ENCODE peak calls at places on chromosomes 1 and 21, in five cellular contexts. One of them, this sample, is unnamed.

GRCh38 chr1:226690460-226690982 is 48.6 kb downstream of the ITPKB start:
- DNase-seq in lower lobe of right lung: no peak
- DNase-seq in ovary: no peak
- DNase-seq in PC-3: no peak
- DNase-seq in body of pancreas: no peak
- DNase-seq in this sample: peak; percentile 33

GRCh38 chr1:9228589-9228988 is 6.0 kb upstream of the H6PD start:
- DNase-seq in ovary: no peak
- DNase-seq in body of pancreas: no peak
- DNase-seq in lower lobe of right lung: no peak
- DNase-seq in PC-3: peak; percentile 31
- DNase-seq in this sample: no peak

GRCh38 chr1:3012511-3013291 is 8.6 kb upstream of the ACTRT2 start:
- DNase-seq in ovary: peak; percentile 31
- DNase-seq in lower lobe of right lung: peak; percentile 68
- DNase-seq in PC-3: peak; percentile 55
- DNase-seq in body of pancreas: peak; percentile 76
- DNase-seq in this sample: no peak

GRCh38 chr1:198153103-198153502 is 3.7 kb upstream of the NEK7 start:
- DNase-seq in body of pancreas: no peak
- DNase-seq in ovary: no peak
- DNase-seq in lower lobe of right lung: no peak
- DNase-seq in PC-3: peak; percentile 47
- DNase-seq in this sample: no peak

GRCh38 chr1:201649776-201650607 is 111.1 kb downstream of the NAV1 start:
- DNase-seq in ovary: peak; percentile 63
- DNase-seq in PC-3: peak; percentile 22
- DNase-seq in lower lobe of right lung: peak; percentile 83
- DNase-seq in body of pancreas: peak; percentile 60
- DNase-seq in this sample: no peak

GRCh38 chr1:169115891-169116585 is 9.5 kb downstream of the ATP1B1 start:
- DNase-seq in PC-3: no peak
- DNase-seq in lower lobe of right lung: peak; percentile 76
- DNase-seq in ovary: no peak
- DNase-seq in body of pancreas: peak; percentile 72
- DNase-seq in this sample: no peak

GRCh38 chr1:39048745-39049370 is 22.7 kb downstream of the NDUFS5 start:
- DNase-seq in ovary: no peak
- DNase-seq in lower lobe of right lung: no peak
- DNase-seq in PC-3: no peak
- DNase-seq in body of pancreas: no peak
- DNase-seq in this sample: no peak

GRCh38 chr1:203278087-203278884 is 27.0 kb upstream of the BTG2 start:
- DNase-seq in ovary: peak; percentile 98
- DNase-seq in lower lobe of right lung: peak; percentile 73
- DNase-seq in body of pancreas: peak; percentile 73
- DNase-seq in PC-3: no peak
- DNase-seq in this sample: no peak

GRCh38 chr21:39805983-39806382 is 61.0 kb downstream of the IGSF5 start:
- DNase-seq in PC-3: peak; percentile 35
- DNase-seq in body of pancreas: no peak
- DNase-seq in lower lobe of right lung: no peak
- DNase-seq in ovary: no peak
- DNase-seq in this sample: peak; percentile 59

GRCh38 chr1:18951818-18952391 is 4.6 kb downstream of the IFFO2 start:
- DNase-seq in body of pancreas: no peak
- DNase-seq in PC-3: no peak
- DNase-seq in ovary: no peak
- DNase-seq in lower lobe of right lung: no peak
- DNase-seq in this sample: no peak

GRCh38 chr1:228037401-228038386 is 30.9 kb downstream of the WNT3A start:
- DNase-seq in body of pancreas: peak; percentile 24
- DNase-seq in lower lobe of right lung: no peak
- DNase-seq in ovary: no peak
- DNase-seq in PC-3: no peak
- DNase-seq in this sample: no peak

GRCh38 chr1:26787381-26787705 is 407 bp upstream of the PIGV start:
- DNase-seq in PC-3: no peak
- DNase-seq in lower lobe of right lung: no peak
- DNase-seq in ovary: no peak
- DNase-seq in body of pancreas: no peak
- DNase-seq in this sample: no peak

GRCh38 chr1:208500379-208500778 is 256.2 kb upstream of the PLXNA2 start:
- DNase-seq in ovary: no peak
- DNase-seq in PC-3: no peak
- DNase-seq in body of pancreas: no peak
- DNase-seq in lower lobe of right lung: no peak
- DNase-seq in this sample: no peak

GRCh38 chr21:33403128-33403785 is at the start of gene IFNGR2:
- DNase-seq in PC-3: peak; percentile 27
- DNase-seq in lower lobe of right lung: peak; percentile 68
- DNase-seq in ovary: peak; percentile 44
- DNase-seq in body of pancreas: peak; percentile 32
- DNase-seq in this sample: no peak

GRCh38 chr1:32361674-32362473 is 411 bp downstream of the FAM229A start:
- DNase-seq in PC-3: no peak
- DNase-seq in ovary: peak; percentile 81
- DNase-seq in body of pancreas: peak; percentile 56
- DNase-seq in lower lobe of right lung: peak; percentile 57
- DNase-seq in this sample: no peak

GRCh38 chr1:216700779-216701178 is 22.4 kb downstream of the ESRRG start:
- DNase-seq in lower lobe of right lung: no peak
- DNase-seq in body of pancreas: no peak
- DNase-seq in ovary: no peak
- DNase-seq in PC-3: peak; percentile 33
- DNase-seq in this sample: no peak

GRCh38 chr1:27099904-27100796 is 54.8 kb downstream of the SLC9A1 start:
- DNase-seq in lower lobe of right lung: no peak
- DNase-seq in ovary: peak; percentile 81
- DNase-seq in PC-3: no peak
- DNase-seq in body of pancreas: no peak
- DNase-seq in this sample: no peak

GRCh38 chr1:40313329-40313957 is 3.6 kb downstream of the COL9A2 start:
- DNase-seq in body of pancreas: no peak
- DNase-seq in lower lobe of right lung: no peak
- DNase-seq in PC-3: no peak
- DNase-seq in ovary: no peak
- DNase-seq in this sample: no peak

GRCh38 chr1:72230746-72231145 is 51.6 kb downstream of the NEGR1 start:
- DNase-seq in body of pancreas: no peak
- DNase-seq in PC-3: peak; percentile 96
- DNase-seq in lower lobe of right lung: no peak
- DNase-seq in ovary: no peak
- DNase-seq in this sample: no peak

GRCh38 chr1:65256860-65257719 is 52.3 kb upstream of the DNAJC6 start:
- DNase-seq in PC-3: no peak
- DNase-seq in lower lobe of right lung: no peak
- DNase-seq in ovary: no peak
- DNase-seq in body of pancreas: no peak
- DNase-seq in this sample: no peak

GRCh38 chr1:72357411-72357810 is 75.1 kb upstream of the NEGR1 start:
- DNase-seq in body of pancreas: no peak
- DNase-seq in ovary: no peak
- DNase-seq in lower lobe of right lung: no peak
- DNase-seq in PC-3: peak; percentile 41
- DNase-seq in this sample: no peak

GRCh38 chr1:229786974-229787610 is 161.0 kb downstream of the URB2 start:
- DNase-seq in ovary: no peak
- DNase-seq in body of pancreas: no peak
- DNase-seq in lower lobe of right lung: no peak
- DNase-seq in PC-3: no peak
- DNase-seq in this sample: no peak

GRCh38 chr1:225767591-225768540 is 9.8 kb upstream of the SRP9 start:
- DNase-seq in body of pancreas: peak; percentile 69
- DNase-seq in PC-3: peak; percentile 39
- DNase-seq in ovary: peak; percentile 98
- DNase-seq in lower lobe of right lung: peak; percentile 68
- DNase-seq in this sample: no peak

GRCh38 chr1:33055210-33055991 is 18.7 kb upstream of the AK2 start:
- DNase-seq in PC-3: peak; percentile 87
- DNase-seq in body of pancreas: peak; percentile 62
- DNase-seq in lower lobe of right lung: peak; percentile 80
- DNase-seq in ovary: peak; percentile 53
- DNase-seq in this sample: peak; percentile 94

GRCh38 chr1:51234721-51235425 is 1.2 kb upstream of the RNF11 start:
- DNase-seq in PC-3: peak; percentile 89
- DNase-seq in ovary: peak; percentile 63
- DNase-seq in lower lobe of right lung: peak; percentile 70
- DNase-seq in body of pancreas: peak; percentile 58
- DNase-seq in this sample: peak; percentile 59

GRCh38 chr1:201272838-201273237 is 10.5 kb upstream of the PKP1 start:
- DNase-seq in body of pancreas: no peak
- DNase-seq in PC-3: no peak
- DNase-seq in lower lobe of right lung: no peak
- DNase-seq in ovary: no peak
- DNase-seq in this sample: no peak

GRCh38 chr1:199297901-199298300 is 659.1 kb downstream of the PTPRC start:
- DNase-seq in ovary: no peak
- DNase-seq in lower lobe of right lung: no peak
- DNase-seq in PC-3: no peak
- DNase-seq in body of pancreas: no peak
- DNase-seq in this sample: no peak

GRCh38 chr1:86887479-86888162 is 26.3 kb downstream of the SELENOF start:
- DNase-seq in body of pancreas: no peak
- DNase-seq in PC-3: no peak
- DNase-seq in lower lobe of right lung: no peak
- DNase-seq in ovary: no peak
- DNase-seq in this sample: no peak

GRCh38 chr1:151626740-151627139 is 14.9 kb downstream of the SNX27 start:
- DNase-seq in PC-3: no peak
- DNase-seq in lower lobe of right lung: no peak
- DNase-seq in ovary: no peak
- DNase-seq in body of pancreas: no peak
- DNase-seq in this sample: no peak

GRCh38 chr1:172674831-172675613 is 16.1 kb downstream of the FASLG start:
- DNase-seq in PC-3: no peak
- DNase-seq in lower lobe of right lung: no peak
- DNase-seq in body of pancreas: no peak
- DNase-seq in ovary: no peak
- DNase-seq in this sample: no peak

GRCh38 chr1:66446261-66447001 is 87.5 kb upstream of the SGIP1 start:
- DNase-seq in body of pancreas: no peak
- DNase-seq in ovary: no peak
- DNase-seq in PC-3: peak; percentile 86
- DNase-seq in lower lobe of right lung: no peak
- DNase-seq in this sample: peak; percentile 36

GRCh38 chr1:27672750-27673112 is 739 bp upstream of the IFI6 start:
- DNase-seq in lower lobe of right lung: no peak
- DNase-seq in ovary: no peak
- DNase-seq in body of pancreas: no peak
- DNase-seq in PC-3: peak; percentile 14
- DNase-seq in this sample: no peak

GRCh38 chr1:103341377-103341880 is 184.1 kb upstream of the RNPC3 start:
- DNase-seq in lower lobe of right lung: no peak
- DNase-seq in PC-3: no peak
- DNase-seq in ovary: no peak
- DNase-seq in body of pancreas: no peak
- DNase-seq in this sample: no peak

GRCh38 chr1:60970081-60970509 is 112.3 kb upstream of the NFIA start:
- DNase-seq in ovary: no peak
- DNase-seq in PC-3: peak; percentile 48
- DNase-seq in body of pancreas: no peak
- DNase-seq in lower lobe of right lung: no peak
- DNase-seq in this sample: no peak

GRCh38 chr1:45945426-45945825 is 142.0 kb downstream of the MAST2 start:
- DNase-seq in body of pancreas: peak; percentile 25
- DNase-seq in ovary: no peak
- DNase-seq in PC-3: peak; percentile 68
- DNase-seq in lower lobe of right lung: no peak
- DNase-seq in this sample: no peak

GRCh38 chr1:228163776-228164534 is 1.6 kb upstream of the IBA57 start:
- DNase-seq in lower lobe of right lung: peak; percentile 43
- DNase-seq in PC-3: no peak
- DNase-seq in ovary: no peak
- DNase-seq in body of pancreas: no peak
- DNase-seq in this sample: no peak

GRCh38 chr1:153352523-153352922 is 3.9 kb upstream of the PGLYRP4 start:
- DNase-seq in PC-3: peak; percentile 89
- DNase-seq in body of pancreas: peak; percentile 67
- DNase-seq in lower lobe of right lung: peak; percentile 79
- DNase-seq in ovary: peak; percentile 61
- DNase-seq in this sample: peak; percentile 22
- H3K4me3 ChIP-seq in PC-3: no peak overlapping the region
- H3K4me3 ChIP-seq in body of pancreas: no peak overlapping the region
- H3K4me3 ChIP-seq in lower lobe of right lung: no peak overlapping the region
- H3K4me3 ChIP-seq in ovary: no peak overlapping the region
- H3K4me3 ChIP-seq in this sample: no peak overlapping the region

GRCh38 chr1:15603050-15603965 is 13.9 kb upstream of the DDI2 start:
- DNase-seq in PC-3: peak; percentile 96
- DNase-seq in lower lobe of right lung: peak; percentile 99
- DNase-seq in body of pancreas: peak; percentile 98
- DNase-seq in ovary: peak; percentile 96
- DNase-seq in this sample: no peak
- H3K4me3 ChIP-seq in PC-3: peak overlapping the region; percentile 90
- H3K4me3 ChIP-seq in lower lobe of right lung: peak overlapping the region; percentile 81
- H3K4me3 ChIP-seq in body of pancreas: peak overlapping the region; percentile 54
- H3K4me3 ChIP-seq in ovary: peak overlapping the region; percentile 57
- H3K4me3 ChIP-seq in this sample: no peak overlapping the region

GRCh38 chr1:110336300-110337039 is 2.7 kb upstream of the RBM15 start:
- DNase-seq in ovary: no peak
- DNase-seq in body of pancreas: no peak
- DNase-seq in lower lobe of right lung: no peak
- DNase-seq in PC-3: peak; percentile 27
- DNase-seq in this sample: peak; percentile 32
- H3K4me3 ChIP-seq in ovary: no peak overlapping the region
- H3K4me3 ChIP-seq in body of pancreas: no peak overlapping the region
- H3K4me3 ChIP-seq in lower lobe of right lung: no peak overlapping the region
- H3K4me3 ChIP-seq in PC-3: no peak overlapping the region
- H3K4me3 ChIP-seq in this sample: peak overlapping the region; percentile 87

DNA sequence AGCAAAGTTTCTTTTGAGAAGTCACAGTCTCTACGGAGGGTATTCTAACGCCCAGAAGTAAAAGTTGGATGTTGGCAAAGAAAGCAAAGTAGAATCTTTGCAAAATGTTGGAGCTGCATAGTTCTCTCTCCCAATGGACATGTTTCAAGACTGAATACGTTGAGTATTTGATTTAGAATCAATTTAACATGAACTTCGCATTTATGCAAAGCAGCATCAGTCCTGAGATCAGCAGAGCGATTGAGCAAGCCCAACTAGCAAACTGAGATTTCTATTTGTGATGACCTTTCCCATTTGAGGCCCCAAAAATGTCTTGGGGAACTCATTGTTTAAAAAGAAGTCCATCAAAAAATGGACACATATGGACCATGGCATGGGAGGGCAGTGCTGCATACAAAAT is 8.0 kb downstream of the RUNX1 start:
- DNase-seq in lower lobe of right lung: no peak
- DNase-seq in ovary: no peak
- DNase-seq in PC-3: no peak
- DNase-seq in body of pancreas: no peak
- DNase-seq in this sample: no peak
- H3K4me3 ChIP-seq in lower lobe of right lung: no peak overlapping the region
- H3K4me3 ChIP-seq in ovary: no peak overlapping the region
- H3K4me3 ChIP-seq in PC-3: no peak overlapping the region
- H3K4me3 ChIP-seq in body of pancreas: no peak overlapping the region
- H3K4me3 ChIP-seq in this sample: no peak overlapping the region

This sample was measured in LNCaP clone FGC.